ENCODE peak calls at places on chromosomes 3 and 15, in seven cellular contexts. L is body of pancreas, T is psoas muscle, R is Peyer's patch, Y is IMR-90, I is heart left ventricle, O is endodermal cell. A is an unnamed sample.
A peak's percentile ranks its signal among the peaks of the same experiment; 100 is the strongest.

GRCh38 chr3:124636863-124637296 is 93.4 kb upstream of the UMPS start:
- DNase-seq in L (no peak), T (no peak), R (no peak), Y (no peak), I (no peak), O (no peak), A (no peak)

GRCh38 chr15:74420193-74420905 is 13.4 kb downstream of the SEMA7A start:
- DNase-seq in L (peak; percentile 28), T (no peak), R (no peak), Y (no peak), I (no peak), O (no peak), A (no peak)

GRCh38 chr3:188583476-188584161 is 429.7 kb downstream of the LPP start:
- DNase-seq in L (no peak), T (no peak), R (peak; percentile 68), Y (peak; percentile 29), I (no peak), O (no peak), A (peak; percentile 33)

GRCh38 chr3:133799794-133800585 is 5.6 kb upstream of the SRPRB start:
- DNase-seq in L (no peak), T (no peak), R (no peak), Y (peak; percentile 47), I (peak; percentile 34), O (no peak), A (peak; percentile 91)

GRCh38 chr15:87144775-87145174 is 1065.1 kb downstream of the AGBL1 start:
- DNase-seq in L (no peak), T (no peak), R (no peak), Y (peak; percentile 36), I (no peak), O (no peak), A (no peak)

GRCh38 chr3:105062853-105063252 is 303.9 kb upstream of the ALCAM start:
- DNase-seq in L (no peak), T (no peak), R (no peak), Y (peak; percentile 13), I (no peak), O (no peak), A (no peak)

GRCh38 chr3:9732080-9732752 is 681 bp downstream of the BRPF1 start:
- DNase-seq in L (peak; percentile 17), T (no peak), R (peak; percentile 70), Y (no peak), I (no peak), O (peak; percentile 68), A (no peak)

GRCh38 chr15:68205949-68206539 is 912 bp upstream of the CALML4 start:
- DNase-seq in L (no peak), T (peak; percentile 76), R (peak; percentile 87), Y (no peak), I (peak; percentile 74), O (peak; percentile 72), A (peak; percentile 42)

GRCh38 chr3:71360694-71361093 is 222.8 kb downstream of the FOXP1 start:
- DNase-seq in L (no peak), T (no peak), R (no peak), Y (no peak), I (no peak), O (no peak), A (no peak)

GRCh38 chr15:56532766-56533455 is 68.0 kb upstream of the MNS1 start:
- DNase-seq in L (no peak), T (no peak), R (no peak), Y (no peak), I (no peak), O (no peak), A (no peak)

GRCh38 chr3:195558602-195559001 is 15.5 kb upstream of the PPP1R2 start:
- DNase-seq in L (no peak), T (peak; percentile 82), R (peak; percentile 65), Y (peak; percentile 21), I (no peak), O (peak; percentile 67), A (peak; percentile 72)

GRCh38 chr3:25664810-25665645 is at the start of gene TOP2B:
- DNase-seq in L (peak; percentile 95), T (peak; percentile 98), R (peak; percentile 98), Y (peak; percentile 95), I (peak; percentile 97), O (peak; percentile 98), A (peak; percentile 89)

GRCh38 chr3:50503504-50503903 is at the start of gene CACNA2D2:
- DNase-seq in L (peak; percentile 63), T (peak; percentile 84), R (peak; percentile 78), Y (no peak), I (peak; percentile 62), O (peak; percentile 87), A (no peak)

GRCh38 chr3:99532246-99532645 is 106.1 kb upstream of the COL8A1 start:
- DNase-seq in L (no peak), T (no peak), R (peak; percentile 47), Y (peak; percentile 77), I (peak; percentile 39), O (peak; percentile 92), A (peak; percentile 54)

GRCh38 chr3:99536555-99537314 is 101.7 kb upstream of the COL8A1 start:
- DNase-seq in L (no peak), T (no peak), R (no peak), Y (peak; percentile 23), I (no peak), O (no peak), A (peak; percentile 21)

GRCh38 chr3:99542771-99543518 is 95.4 kb upstream of the COL8A1 start:
- DNase-seq in L (no peak), T (no peak), R (no peak), Y (no peak), I (no peak), O (no peak), A (peak; percentile 92)

GRCh38 chr3:99534951-99535704 is 103.3 kb upstream of the COL8A1 start:
- DNase-seq in L (no peak), T (no peak), R (no peak), Y (peak; percentile 93), I (no peak), O (no peak), A (peak; percentile 90)

GRCh38 chr3:99537416-99537815 is 101.0 kb upstream of the COL8A1 start:
- DNase-seq in L (no peak), T (no peak), R (no peak), Y (no peak), I (no peak), O (no peak), A (no peak)
- TF ChIP-seq CTCF in L (no peak), T (no peak), R (no peak), Y (no peak), I (no peak), O (no peak), A (no peak)

GRCh38 chr3:123333401-123333800 is 115.5 kb downstream of the ADCY5 start:
- DNase-seq in L (no peak), T (no peak), R (no peak), Y (no peak), I (no peak), O (no peak), A (no peak)
- H3K4me3 ChIP-seq in L (no peak overlapping the region), T (no peak overlapping the region), R (no peak overlapping the region), Y (no peak overlapping the region), I (no peak overlapping the region), O (no peak overlapping the region), A (no peak overlapping the region)

DNA sequence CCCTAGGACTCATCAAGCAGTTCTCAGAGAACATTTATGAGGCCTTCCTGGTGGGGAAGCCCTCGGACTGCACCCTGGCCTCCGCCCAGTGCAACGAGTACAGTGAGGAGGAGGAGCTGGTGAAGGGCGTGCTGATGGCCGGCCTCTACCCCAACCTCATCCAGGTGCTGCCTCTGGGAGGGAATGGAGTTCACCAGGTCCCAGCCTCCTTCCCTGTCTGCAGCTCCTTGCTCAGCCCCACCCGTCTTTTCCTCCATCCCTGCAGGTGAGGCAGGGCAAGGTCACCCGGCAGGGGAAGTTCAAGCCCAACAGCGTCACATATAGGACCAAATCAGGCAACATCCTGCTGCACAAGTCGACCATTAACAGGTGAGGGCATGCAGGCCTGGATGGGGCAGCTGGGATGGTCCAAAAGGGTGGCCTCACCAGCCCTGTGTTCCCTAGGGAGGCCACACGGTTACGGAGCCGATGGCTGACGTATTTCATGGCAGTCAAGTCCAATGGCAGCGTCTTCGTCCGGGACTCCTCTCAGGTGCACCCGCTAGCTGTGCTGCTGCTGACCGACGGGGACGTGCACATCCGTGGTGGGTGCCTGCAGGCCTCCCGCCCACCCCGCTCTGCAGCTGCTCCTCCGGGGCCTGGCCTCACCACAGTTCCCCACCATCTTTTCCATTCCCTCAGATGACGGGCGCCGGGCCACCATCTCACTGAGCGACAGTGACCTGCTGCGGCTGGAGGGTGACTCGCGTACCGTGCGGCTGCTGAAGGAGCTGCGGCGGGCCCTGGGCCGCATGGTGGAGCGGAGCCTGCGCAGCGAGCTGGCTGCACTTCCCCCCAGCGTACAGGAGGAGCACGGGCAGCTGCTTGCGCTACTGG is 46.5 kb downstream of the DHX30 start:
- DNase-seq in L (no peak), T (no peak), R (no peak), Y (no peak), I (no peak), O (no peak), A (no peak)
- H3K36me3 ChIP-seq in L (peaks cover 45% of the 10 kb centered on the region), T (peaks cover 100% of the 10 kb centered on the region), R (no peaks in the 10 kb centered on the region), Y (peaks cover 92% of the 10 kb centered on the region), I (peaks cover 97% of the 10 kb centered on the region), O (peaks cover 89% of the 10 kb centered on the region), A (peaks cover 39% of the 10 kb centered on the region)

DNA sequence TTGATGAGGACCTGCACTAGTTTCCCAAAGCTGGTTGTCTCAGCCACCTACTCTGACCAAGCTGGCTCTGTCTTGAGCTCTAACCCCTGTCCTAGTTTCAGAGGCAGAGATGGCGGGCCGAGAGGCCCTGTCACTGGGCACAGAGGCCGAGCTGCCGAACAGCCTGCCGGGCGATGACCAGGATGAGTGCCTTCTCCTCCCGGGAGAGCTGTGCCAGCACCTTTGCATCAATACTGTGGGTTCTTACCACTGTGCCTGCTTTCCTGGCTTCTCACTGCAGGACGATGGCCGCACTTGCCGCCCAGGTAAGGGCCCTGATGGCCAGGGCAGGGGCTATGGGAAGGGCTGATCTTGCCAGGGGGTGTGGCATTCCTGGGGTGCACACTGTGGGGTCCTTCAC is 69.1 kb downstream of the FBLN2 start:
- DNase-seq in L (no peak), T (no peak), R (no peak), Y (no peak), I (peak; percentile 10), O (no peak), A (no peak)
- TF ChIP-seq CTCF in L (no peak), T (no peak), R (no peak), Y (no peak), I (no peak), O (no peak), A (no peak)

GRCh38 chr15:34336947-34337556 is 529 bp downstream of the SLC12A6 start:
- DNase-seq in L (no peak), T (no peak), R (peak; percentile 67), Y (no peak), I (no peak), O (no peak), A (no peak)

GRCh38 chr15:34334676-34335075 is 2.9 kb downstream of the SLC12A6 start:
- DNase-seq in L (no peak), T (no peak), R (no peak), Y (no peak), I (no peak), O (no peak), A (peak; percentile 70)

GRCh38 chr15:34337557-34338306 is at the start of gene SLC12A6:
- DNase-seq in L (peak; percentile 89), T (peak; percentile 96), R (peak; percentile 96), Y (peak; percentile 93), I (peak; percentile 93), O (peak; percentile 94), A (peak; percentile 82)

GRCh38 chr15:34336333-34336732 is 1.2 kb downstream of the SLC12A6 start:
- DNase-seq in L (no peak), T (no peak), R (peak; percentile 61), Y (no peak), I (no peak), O (no peak), A (no peak)

GRCh38 chr15:34335176-34335575 is 2.4 kb downstream of the SLC12A6 start:
- DNase-seq in L (no peak), T (no peak), R (no peak), Y (no peak), I (no peak), O (no peak), A (peak; percentile 63)
- H3K4me3 ChIP-seq in L (no peak overlapping the region), T (peak overlapping the region; percentile 78), R (peak overlapping the region; percentile 18), Y (no peak overlapping the region), I (peak overlapping the region; percentile 22), O (no peak overlapping the region), A (no peak overlapping the region)

A was measured in bronchial epithelial cell.